ENCODE peak calls at places on chromosomes 7 and 10, in six cellular contexts. V is GM13976, Y is osteocyte, J is H9, I is GM10248, Q is HCT116. Z is an unnamed sample.

GRCh38 chr10:15399060-15399661 is 28.1 kb upstream of the FAM171A1 start:
- DNase-seq in V (no peak), Y (peak), J (no peak), I (no peak), Q (no peak), Z (no peak)

GRCh38 chr7:53740971-53741370 is 705.5 kb downstream of the POM121L12 start:
- DNase-seq in V (no peak), Y (no peak), J (no peak), I (no peak), Q (no peak), Z (no peak)

GRCh38 chr10:2111936-2112335 is 374.6 kb upstream of the ADARB2 start:
- DNase-seq in V (no peak), Y (no peak), J (peak), I (no peak), Q (no peak), Z (no peak)

GRCh38 chr10:96038476-96039387 is 4.7 kb upstream of the CCNJ start:
- DNase-seq in V (no peak), Y (no peak), J (no peak), I (no peak), Q (no peak), Z (no peak)

GRCh38 chr7:122301291-122301690 is 3.3 kb downstream of the FEZF1 start:
- DNase-seq in V (no peak), Y (no peak), J (no peak), I (no peak), Q (no peak), Z (no peak)

GRCh38 chr10:114754445-114755320 is 66.9 kb upstream of the FHIP2A start:
- DNase-seq in V (no peak), Y (no peak), J (no peak), I (no peak), Q (peak), Z (no peak)

GRCh38 chr7:148334959-148335577 is 255.5 kb upstream of the C7orf33 start:
- DNase-seq in V (no peak), Y (no peak), J (peak), I (no peak), Q (no peak), Z (no peak)

GRCh38 chr10:95196053-95196452 is 2.0 kb downstream of the ACSM6 start:
- DNase-seq in V (no peak), Y (no peak), J (peak), I (no peak), Q (no peak), Z (no peak)

GRCh38 chr7:94350729-94351128 is 44.0 kb upstream of the COL1A2 start:
- DNase-seq in V (no peak), Y (no peak), J (no peak), I (no peak), Q (no peak), Z (peak)

GRCh38 chr10:132107211-132107946 is 41.6 kb downstream of the JAKMIP3 start:
- DNase-seq in V (no peak), Y (peak), J (peak), I (no peak), Q (no peak), Z (peak)

GRCh38 chr7:47191316-47191715 is 390.6 kb downstream of the TNS3 start:
- DNase-seq in V (no peak), Y (no peak), J (no peak), I (no peak), Q (no peak), Z (no peak)

GRCh38 chr7:93147358-93147757 is 827 bp downstream of the SAMD9L start:
- DNase-seq in V (peak), Y (no peak), J (no peak), I (peak), Q (no peak), Z (no peak)

GRCh38 chr10:84531396-84531795 is 203.0 kb downstream of the CCSER2 start:
- DNase-seq in V (no peak), Y (no peak), J (no peak), I (no peak), Q (no peak), Z (no peak)

GRCh38 chr10:29039659-29040309 is 249.1 kb upstream of the LYZL1 start:
- DNase-seq in V (no peak), Y (no peak), J (no peak), I (no peak), Q (no peak), Z (no peak)

GRCh38 chr10:1939016-1939415 is 201.7 kb upstream of the ADARB2 start:
- DNase-seq in V (no peak), Y (no peak), J (no peak), I (no peak), Q (no peak), Z (no peak)

GRCh38 chr7:8710124-8710523 is 276.7 kb downstream of the NXPH1 start:
- DNase-seq in V (no peak), Y (no peak), J (no peak), I (no peak), Q (no peak), Z (no peak)

GRCh38 chr10:101162677-101163076 is 31.6 kb downstream of the TLX1 start:
- DNase-seq in V (no peak), Y (no peak), J (no peak), I (no peak), Q (no peak), Z (no peak)

GRCh38 chr10:88791924-88792323 is 10.6 kb upstream of the LIPM start:
- DNase-seq in V (no peak), Y (no peak), J (peak), I (peak), Q (peak), Z (peak)

GRCh38 chr7:108190891-108191290 is 60.7 kb upstream of the LAMB4 start:
- DNase-seq in V (no peak), Y (no peak), J (no peak), I (no peak), Q (no peak), Z (no peak)

GRCh38 chr10:69963178-69963834 is 89.3 kb upstream of the MACROH2A2 start:
- DNase-seq in V (peak), Y (no peak), J (no peak), I (peak), Q (no peak), Z (no peak)

GRCh38 chr7:116540743-116541142 is 15.9 kb downstream of the CAV1 start:
- DNase-seq in V (no peak), Y (no peak), J (no peak), I (no peak), Q (no peak), Z (no peak)

GRCh38 chr10:92690211-92691041 is 671 bp downstream of the HHEX start:
- DNase-seq in V (peak), Y (no peak), J (peak), I (peak), Q (peak), Z (peak)

GRCh38 chr7:90408142-90408541 is 4.9 kb downstream of the CLDN12 start:
- DNase-seq in V (no peak), Y (no peak), J (no peak), I (no peak), Q (no peak), Z (no peak)

GRCh38 chr7:74518654-74519053 is 64.9 kb downstream of the GTF2IRD1 start:
- DNase-seq in V (no peak), Y (no peak), J (no peak), I (no peak), Q (no peak), Z (no peak)

GRCh38 chr7:113008755-113009154 is 77.9 kb downstream of the GPR85 start:
- DNase-seq in V (no peak), Y (no peak), J (no peak), I (no peak), Q (no peak), Z (no peak)

GRCh38 chr10:112287844-112288243 is 4.6 kb downstream of the TECTB start:
- DNase-seq in V (no peak), Y (no peak), J (no peak), I (no peak), Q (no peak), Z (no peak)

GRCh38 chr7:79622781-79623180 is 169.3 kb upstream of the MAGI2 start:
- DNase-seq in V (no peak), Y (no peak), J (no peak), I (no peak), Q (peak), Z (no peak)

GRCh38 chr10:71281646-71282322 is 37.3 kb upstream of the SLC29A3 start:
- DNase-seq in V (no peak), Y (no peak), J (no peak), I (no peak), Q (no peak), Z (no peak)

GRCh38 chr7:72493850-72494661 is 81.9 kb upstream of the CALN1 start:
- DNase-seq in V (peak), Y (peak), J (peak), I (peak), Q (peak), Z (peak)

GRCh38 chr10:88642254-88642653 is 22.0 kb upstream of the LIPF start:
- DNase-seq in V (no peak), Y (no peak), J (no peak), I (no peak), Q (no peak), Z (no peak)

GRCh38 chr7:158564648-158565005 is 23.0 kb downstream of the PTPRN2 start:
- DNase-seq in V (no peak), Y (no peak), J (no peak), I (no peak), Q (no peak), Z (no peak)

GRCh38 chr10:51288511-51288910 is 214.2 kb downstream of the PRKG1 start:
- DNase-seq in V (no peak), Y (no peak), J (no peak), I (no peak), Q (no peak), Z (no peak)

GRCh38 chr10:132647424-132647823 is 109.8 kb downstream of the INPP5A start:
- DNase-seq in V (no peak), Y (no peak), J (no peak), I (no peak), Q (no peak), Z (no peak)

GRCh38 chr7:11911900-11912299 is 79.9 kb upstream of the THSD7A start:
- DNase-seq in V (no peak), Y (no peak), J (no peak), I (no peak), Q (no peak), Z (no peak)

GRCh38 chr10:12707461-12708185 is 293.9 kb downstream of the CCDC3 start:
- DNase-seq in V (no peak), Y (no peak), J (peak), I (no peak), Q (peak), Z (peak)

GRCh38 chr10:6279540-6280267 is 77.0 kb downstream of the PFKFB3 start:
- DNase-seq in V (no peak), Y (no peak), J (peak), I (no peak), Q (peak), Z (peak)

GRCh38 chr10:73717564-73717963 is 19.7 kb upstream of the AGAP5 start:
- DNase-seq in V (no peak), Y (no peak), J (no peak), I (peak), Q (no peak), Z (no peak)

GRCh38 chr7:2321020-2321419 is 6.8 kb upstream of the SNX8 start:
- DNase-seq in V (no peak), Y (no peak), J (peak), I (no peak), Q (no peak), Z (no peak)
- TF ChIP-seq CTCF in V (no peak), Y (peak), J (peak), I (no peak), Q (no peak), Z (no peak)

GRCh38 chr10:34017281-34017680 is 682.8 kb upstream of the NRP1 start:
- DNase-seq in V (no peak), Y (no peak), J (peak), I (no peak), Q (peak), Z (no peak)
- TF ChIP-seq CTCF in V (no peak), Y (no peak), J (peak), I (no peak), Q (peak), Z (no peak)

GRCh38 chr7:77903597-77903996 is 105.0 kb downstream of the PHTF2 start:
- DNase-seq in V (peak), Y (no peak), J (peak), I (peak), Q (no peak), Z (no peak)
- TF ChIP-seq CTCF in V (peak), Y (no peak), J (peak), I (peak), Q (no peak), Z (no peak)

DNA sequence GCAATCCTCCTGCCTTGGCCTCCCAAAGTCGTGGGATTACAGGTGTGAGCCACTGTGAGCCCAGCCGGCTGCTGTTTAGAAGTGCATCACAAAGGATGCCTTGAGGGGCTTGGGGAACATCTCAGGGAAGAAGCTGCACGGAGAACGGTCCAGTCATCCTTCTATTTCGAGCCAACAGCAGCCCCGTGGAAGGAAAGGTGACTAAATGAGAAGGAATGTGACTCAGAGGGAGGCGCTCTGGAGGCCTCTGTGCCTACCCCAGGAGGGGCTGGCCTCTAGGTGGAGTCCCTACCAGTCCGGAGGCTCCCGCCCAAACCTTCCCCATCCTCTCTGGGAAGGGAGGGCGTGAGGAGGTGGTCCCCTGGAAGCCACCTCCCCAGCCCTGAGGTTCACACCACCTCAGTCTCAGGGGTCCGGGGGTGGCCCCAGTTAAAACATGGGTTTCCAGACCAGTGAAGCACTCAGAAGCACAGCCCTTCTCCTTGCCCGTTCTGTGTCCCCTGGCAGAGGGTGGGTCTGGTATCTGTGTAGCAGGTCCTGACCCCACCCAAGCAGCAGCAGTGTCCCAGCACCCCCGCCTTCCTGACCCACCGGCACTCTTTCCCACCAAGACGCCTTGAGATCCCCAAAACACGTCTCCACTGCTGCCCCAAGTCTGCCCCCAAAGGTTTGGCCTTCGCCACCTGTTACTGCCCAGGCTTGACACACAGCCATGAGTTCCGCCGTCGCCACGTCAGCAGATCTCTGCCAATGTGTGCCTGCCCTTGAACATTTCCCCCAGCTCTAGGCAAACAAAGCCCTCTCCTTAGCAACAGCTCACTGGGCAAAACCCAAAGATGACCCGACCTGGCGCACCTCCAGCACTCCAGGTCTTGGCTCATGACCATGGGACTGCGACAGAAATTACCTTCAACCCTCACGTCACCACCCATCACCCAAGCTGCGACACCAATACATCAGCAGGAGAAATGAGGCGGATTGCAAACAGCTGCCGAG is 75.9 kb downstream of the CTBP2 start:
- DNase-seq in V (no peak), Y (no peak), J (peak), I (no peak), Q (peak), Z (no peak)
- TF ChIP-seq CTCF in V (no peak), Y (no peak), J (peak), I (no peak), Q (peak), Z (no peak)

GRCh38 chr10:119306964-119307363 is 99.6 kb downstream of the GRK5 start:
- DNase-seq in V (no peak), Y (no peak), J (no peak), I (no peak), Q (no peak), Z (no peak)

GRCh38 chr10:119305860-119306513 is 98.6 kb downstream of the GRK5 start:
- DNase-seq in V (peak), Y (no peak), J (no peak), I (peak), Q (peak), Z (no peak)

GRCh38 chr10:119304541-119304940 is 97.2 kb downstream of the GRK5 start:
- DNase-seq in V (no peak), Y (no peak), J (no peak), I (no peak), Q (no peak), Z (no peak)

GRCh38 chr10:119308089-119308488 is 100.7 kb downstream of the GRK5 start:
- DNase-seq in V (no peak), Y (no peak), J (no peak), I (no peak), Q (no peak), Z (no peak)

GRCh38 chr10:119306514-119306951 is 99.2 kb downstream of the GRK5 start:
- DNase-seq in V (peak), Y (no peak), J (no peak), I (peak), Q (no peak), Z (no peak)
- TF ChIP-seq CTCF in V (peak), Y (no peak), J (peak), I (peak), Q (peak), Z (no peak)

GRCh38 chr10:80459047-80459865 is 5.1 kb downstream of the TSPAN14 start:
- DNase-seq in V (peak), Y (peak), J (peak), I (peak), Q (no peak), Z (no peak)
- TF ChIP-seq CTCF in V (peak), Y (peak), J (no peak), I (no peak), Q (no peak), Z (no peak)

DNA sequence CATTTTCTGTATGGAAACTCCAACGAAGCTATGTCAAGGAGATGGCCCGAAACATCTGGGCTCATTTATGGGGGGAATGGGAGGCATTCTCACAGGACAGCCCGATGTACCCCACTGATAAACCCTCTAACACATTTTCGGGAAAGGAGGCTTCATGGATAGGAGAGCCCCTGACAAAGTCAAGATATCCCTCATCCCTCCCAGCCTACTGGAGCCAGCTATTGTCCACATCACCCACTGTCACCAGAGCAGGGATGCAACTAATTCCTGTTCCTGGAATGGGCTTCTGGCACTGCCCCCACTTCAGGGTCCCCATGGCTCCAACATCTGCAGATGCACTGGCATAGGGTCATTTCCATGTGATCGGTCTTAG is 98.2 kb upstream of the BMPER start:
- DNase-seq in V (no peak), Y (peak), J (no peak), I (no peak), Q (no peak), Z (no peak)
- TF ChIP-seq CTCF in V (no peak), Y (no peak), J (no peak), I (no peak), Q (no peak), Z (no peak)

GRCh38 chr7:130096243-130096827 is 26.0 kb downstream of the KLHDC10 start:
- DNase-seq in V (no peak), Y (no peak), J (no peak), I (no peak), Q (no peak), Z (no peak)
- TF ChIP-seq CTCF in V (no peak), Y (peak), J (no peak), I (no peak), Q (no peak), Z (no peak)